ENCODE peak calls at places on chromosome 13, in eight cellular contexts. L is kidney epithelial cell, F is HFF-Myc, S is choroid plexus epithelial cell, Y is left ventricle myocardium inferior, B is astrocyte of the cerebellum, T is cardiac muscle cell, J is fibroblast of lung. K is an unnamed sample.

GRCh38 chr13:43804461-43805070 is 17.8 kb upstream of the ENOX1 start:
- DNase-seq in Y (no peak), S (peak), F (no peak), T (peak), B (peak), J (peak), L (no peak), K (no peak)

GRCh38 chr13:53151692-53152421 is 123.2 kb downstream of the OLFM4 start:
- DNase-seq in B (no peak), J (peak), T (peak), F (no peak), S (peak), L (peak), Y (no peak), K (no peak)

GRCh38 chr13:99805361-99805760 is 166.2 kb downstream of the ZIC5 start:
- DNase-seq in L (no peak), B (no peak), Y (no peak), S (no peak), J (no peak), T (no peak), F (no peak), K (no peak)

GRCh38 chr13:110415669-110416068 is 108.6 kb downstream of the COL4A2 start:
- DNase-seq in T (no peak), S (no peak), L (no peak), F (no peak), J (no peak), B (no peak), Y (no peak), K (no peak)

GRCh38 chr13:74144269-74144668 is 10.1 kb upstream of the KLF12 start:
- DNase-seq in B (no peak), Y (no peak), T (no peak), J (no peak), F (no peak), L (no peak), S (no peak), K (no peak)

GRCh38 chr13:34941436-34941834 is 635 bp upstream of the NBEA start:
- DNase-seq in L (no peak), J (no peak), S (no peak), B (no peak), T (no peak), F (no peak), Y (no peak), K (no peak)

GRCh38 chr13:99398071-99398470 is 90.9 kb upstream of the GPR183 start:
- DNase-seq in L (no peak), T (no peak), B (no peak), F (no peak), Y (no peak), S (no peak), J (no peak), K (no peak)

GRCh38 chr13:21625366-21625765 is 21.4 kb upstream of the MICU2 start:
- DNase-seq in F (no peak), Y (no peak), L (no peak), B (no peak), J (peak), S (peak), T (peak), K (no peak)

GRCh38 chr13:86445584-86446140 is 646.4 kb upstream of the SLITRK6 start:
- DNase-seq in J (peak), Y (no peak), F (no peak), B (peak), T (no peak), S (peak), L (no peak), K (no peak)

GRCh38 chr13:36919206-36919832 is 719 bp downstream of the SMAD9 start:
- DNase-seq in B (peak), J (peak), L (no peak), Y (peak), T (peak), F (no peak), S (peak), K (no peak)

GRCh38 chr13:110322126-110322827 is 15.2 kb downstream of the COL4A2 start:
- DNase-seq in S (no peak), Y (no peak), F (no peak), B (no peak), L (no peak), T (no peak), J (no peak), K (no peak)

GRCh38 chr13:86591862-86592261 is 792.6 kb upstream of the SLITRK6 start:
- DNase-seq in L (no peak), B (no peak), T (peak), Y (no peak), J (peak), S (peak), F (no peak), K (no peak)

GRCh38 chr13:40682449-40683240 is 16.2 kb upstream of the FOXO1 start:
- DNase-seq in F (no peak), B (no peak), T (peak), L (no peak), S (peak), J (peak), Y (no peak), K (no peak)

GRCh38 chr13:55714120-55714519 is 1426.6 kb upstream of the PRR20A start:
- DNase-seq in J (no peak), F (no peak), L (no peak), Y (no peak), B (no peak), T (no peak), S (no peak), K (no peak)

GRCh38 chr13:90447034-90447734 is 900.3 kb upstream of the MIR17HG start:
- DNase-seq in T (no peak), B (no peak), J (no peak), F (no peak), L (no peak), Y (no peak), S (no peak), K (no peak)

GRCh38 chr13:57627663-57628062 is 3.9 kb upstream of the PCDH17 start:
- DNase-seq in S (peak), B (no peak), T (peak), J (peak), F (no peak), L (no peak), Y (no peak), K (no peak)

GRCh38 chr13:107715496-107715895 is 499.8 kb downstream of the LIG4 start:
- DNase-seq in S (no peak), T (no peak), Y (no peak), J (no peak), F (no peak), L (no peak), B (no peak), K (no peak)

GRCh38 chr13:93561553-93561952 is 334.9 kb downstream of the GPC6 start:
- DNase-seq in Y (no peak), T (no peak), B (no peak), S (no peak), J (no peak), L (no peak), F (no peak), K (no peak)

GRCh38 chr13:27822258-27822872 is 30.1 kb downstream of the GSX1 start:
- DNase-seq in B (no peak), Y (no peak), F (no peak), L (no peak), J (no peak), S (peak), T (no peak), K (no peak)

DNA sequence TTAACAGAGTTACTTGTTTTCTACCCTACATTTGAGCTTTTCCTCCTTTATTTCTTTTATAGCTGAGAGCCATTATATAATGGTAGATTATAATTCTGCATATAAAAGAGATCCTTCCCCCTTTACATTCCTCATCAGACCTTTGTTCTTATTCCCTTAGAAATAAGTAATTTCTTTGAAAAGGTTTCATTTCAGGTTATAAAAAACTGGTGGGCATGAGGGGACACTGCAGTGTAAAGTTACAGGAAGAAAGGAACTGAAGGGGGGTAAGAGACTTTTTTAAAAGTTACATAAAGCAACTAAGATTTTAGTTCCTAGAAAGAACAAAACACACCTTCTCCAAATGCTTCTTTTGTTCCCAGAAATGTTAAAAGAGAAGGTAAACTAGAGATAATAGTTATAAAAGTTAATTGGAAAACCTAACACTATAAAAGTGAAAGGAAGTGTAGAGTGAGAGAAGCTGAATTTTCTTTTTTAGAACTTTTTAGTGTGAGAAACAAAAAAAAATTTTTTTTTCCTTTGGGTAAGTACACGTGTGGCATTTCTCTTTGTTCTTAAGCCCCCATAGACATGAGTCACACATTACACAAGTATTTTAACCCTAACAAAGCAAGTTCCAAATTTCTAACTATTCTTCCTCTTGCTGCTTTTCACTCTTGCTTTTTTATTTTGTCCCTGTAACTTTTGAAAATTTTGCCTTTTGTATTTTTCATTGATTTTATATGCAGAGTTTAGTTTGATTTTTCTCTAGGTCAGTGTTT is 106.4 kb upstream of the MLNR start:
- DNase-seq in T (peak), J (peak), L (peak), B (peak), F (no peak), Y (no peak), S (peak), K (peak)
- H3K4me3 ChIP-seq in T (no peak), J (no peak), L (peak), B (peak), F (peak), Y (no peak), S (peak), K (no peak)

DNA sequence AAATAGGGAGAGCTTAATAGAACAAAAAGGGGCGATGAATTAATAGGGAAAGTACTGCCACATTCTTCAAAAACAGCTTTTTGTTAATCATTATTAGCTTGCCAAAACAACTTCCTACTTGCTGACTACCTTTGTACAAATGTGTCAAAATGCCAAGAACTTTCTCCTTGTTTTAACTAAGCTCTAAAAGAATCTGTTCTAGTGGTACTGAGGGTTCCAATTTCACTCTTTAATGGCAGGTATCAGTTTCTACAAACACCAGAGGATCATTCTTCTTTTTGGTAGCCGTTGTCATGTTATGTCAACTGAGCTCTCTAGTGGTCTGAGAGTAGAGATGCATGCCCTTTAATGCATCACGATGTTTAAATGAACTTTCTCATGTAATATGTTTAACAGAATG is 29.4 kb upstream of the FBXL3 start:
- DNase-seq in B (no peak), F (no peak), S (peak), J (no peak), Y (no peak), L (peak), T (no peak), K (no peak)
- TF ChIP-seq CTCF in B (no peak), F (no peak), S (no peak), J (no peak), Y (no peak), L (no peak), T (no peak), K (no peak)

GRCh38 chr13:113732961-113733950 is 25.8 kb upstream of the TMEM255B start:
- DNase-seq in B (no peak), S (no peak), T (no peak), Y (no peak), F (no peak), L (no peak), J (no peak), K (no peak)
- H3K4me3 ChIP-seq in B (no peak), S (no peak), T (no peak), Y (no peak), F (no peak), L (no peak), J (no peak), K (no peak)

DNA sequence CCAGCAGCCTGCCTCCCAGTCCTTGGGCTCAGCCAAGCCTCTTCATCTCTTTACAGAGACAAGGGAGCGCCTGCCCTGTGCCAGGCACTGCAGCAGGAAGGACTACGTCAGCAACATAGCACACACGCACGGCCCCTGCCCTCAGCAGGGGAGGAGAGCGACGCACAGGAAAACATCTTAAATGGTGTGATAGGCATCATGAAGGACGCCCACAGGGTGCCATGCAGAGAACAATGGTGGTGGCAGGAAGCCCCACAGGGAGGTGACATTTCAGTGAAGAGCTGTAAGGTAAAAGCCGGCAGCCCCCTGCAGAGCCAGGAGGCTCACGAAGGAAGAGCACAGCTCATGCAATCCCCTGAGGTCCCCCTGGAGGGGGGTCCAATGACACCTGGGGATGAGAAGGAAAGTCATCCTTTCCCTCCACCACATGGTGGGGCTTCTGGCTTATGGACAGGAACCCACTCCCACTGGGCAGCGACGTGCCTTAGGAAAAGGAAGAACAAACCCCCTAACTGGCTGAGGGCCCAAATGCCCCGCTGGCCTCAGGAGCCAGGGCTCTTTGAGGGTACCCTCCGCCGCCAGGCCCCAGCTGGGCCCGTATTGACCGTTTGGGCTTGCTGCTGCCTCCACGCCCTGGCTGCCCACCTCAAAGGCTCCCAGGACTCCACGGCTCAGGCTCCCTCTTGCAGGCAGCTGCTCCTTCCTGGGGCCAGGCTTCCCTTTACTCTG is 37.3 kb upstream of the C13orf42 start:
- DNase-seq in Y (no peak), B (no peak), J (no peak), L (no peak), S (no peak), T (peak), F (no peak), K (no peak)
- TF ChIP-seq CTCF in Y (no peak), B (no peak), J (no peak), L (no peak), S (no peak), T (no peak), F (no peak), K (no peak)

GRCh38 chr13:22927008-22927393 is 253.8 kb upstream of the SGCG start:
- DNase-seq in L (no peak), F (no peak), S (no peak), T (no peak), Y (no peak), B (no peak), J (no peak), K (no peak)
- H3K4me3 ChIP-seq in L (peak), F (no peak), S (no peak), T (no peak), Y (peak), B (peak), J (no peak), K (no peak)

DNA sequence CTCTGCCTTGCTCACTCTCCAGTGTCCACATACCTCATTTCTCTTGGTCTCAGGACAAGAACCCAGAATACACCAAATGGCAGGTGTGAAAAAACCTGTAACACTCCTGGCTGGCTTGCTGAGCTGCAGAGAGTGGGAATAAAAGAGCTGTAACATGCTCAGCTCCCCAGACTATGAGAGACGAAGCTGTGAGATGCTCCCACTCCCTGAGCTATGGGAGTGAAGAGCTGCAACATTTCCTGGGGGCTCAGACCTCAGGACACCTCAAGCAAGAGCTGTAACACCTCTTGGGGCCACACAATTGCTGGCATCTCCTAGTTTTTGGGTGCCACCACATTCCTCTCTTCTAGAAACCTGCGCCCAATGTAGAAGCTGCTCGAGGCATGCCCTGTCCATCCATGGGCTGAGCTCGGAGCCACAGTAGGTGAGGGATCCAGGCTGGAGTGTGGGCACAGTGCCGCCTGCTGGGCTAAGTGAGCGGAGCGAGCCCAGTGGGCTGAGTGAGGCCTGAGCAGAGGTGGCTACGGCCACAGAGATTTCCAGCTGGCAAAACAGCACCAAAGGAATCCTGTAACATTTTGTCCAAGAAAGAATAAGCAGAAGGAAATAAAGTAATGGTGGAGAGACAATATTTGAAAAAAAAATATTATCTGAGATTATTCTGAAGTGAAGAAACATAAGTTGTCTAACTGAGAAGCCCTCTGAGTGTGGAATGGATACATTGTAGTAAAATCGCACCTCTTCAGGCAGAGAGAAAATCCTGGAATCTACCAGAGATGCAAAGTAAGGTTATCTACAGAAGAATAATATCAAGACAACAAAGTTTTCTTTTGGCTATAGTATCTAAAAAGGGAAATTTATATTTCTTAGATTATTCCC is 186.2 kb upstream of the PCDH9 start:
- DNase-seq in Y (no peak), L (no peak), J (peak), B (no peak), S (peak), F (no peak), T (peak), K (no peak)
- TF ChIP-seq CTCF in Y (peak), L (peak), J (peak), B (peak), S (peak), F (peak), T (peak), K (peak)

DNA sequence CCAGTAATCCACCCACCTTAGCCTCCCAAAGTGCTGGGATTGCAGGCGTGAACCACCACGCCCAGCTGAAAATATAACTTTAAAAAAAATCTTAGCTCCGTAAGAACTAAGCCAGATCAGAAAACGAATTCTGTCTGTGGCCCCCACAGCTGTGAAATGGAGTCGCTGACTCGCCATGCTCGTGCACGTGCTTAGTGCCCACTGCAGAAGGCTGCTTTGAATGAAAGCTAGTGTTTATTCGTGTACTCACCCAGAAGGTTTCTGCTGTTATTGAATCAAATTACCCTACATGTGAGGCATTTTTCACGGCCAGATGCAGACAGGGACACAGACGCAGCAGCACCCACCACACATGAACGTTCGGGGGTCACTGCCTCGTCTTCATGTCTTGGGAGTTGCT is 61.7 kb upstream of the F7 start:
- DNase-seq in F (no peak), J (no peak), T (no peak), Y (no peak), S (no peak), L (no peak), B (no peak), K (no peak)
- H3K4me3 ChIP-seq in F (no peak), J (no peak), T (no peak), Y (no peak), S (no peak), L (no peak), B (no peak), K (no peak)

GRCh38 chr13:26253262-26253786 is 605 bp upstream of the CDK8 start:
- DNase-seq in Y (no peak), B (no peak), S (no peak), J (no peak), T (no peak), L (no peak), F (no peak), K (no peak)

GRCh38 chr13:26253787-26254582 is at the start of gene CDK8:
- DNase-seq in T (peak), J (peak), Y (peak), B (peak), L (peak), F (peak), S (peak), K (peak)

GRCh38 chr13:26254583-26255102 is 714 bp downstream of the CDK8 start:
- DNase-seq in S (peak), J (peak), F (no peak), T (peak), L (no peak), B (no peak), Y (peak), K (no peak)

GRCh38 chr13:26257049-26257448 is 3.1 kb downstream of the CDK8 start:
- DNase-seq in J (no peak), B (no peak), L (no peak), F (no peak), Y (no peak), T (no peak), S (no peak), K (no peak)

DNA sequence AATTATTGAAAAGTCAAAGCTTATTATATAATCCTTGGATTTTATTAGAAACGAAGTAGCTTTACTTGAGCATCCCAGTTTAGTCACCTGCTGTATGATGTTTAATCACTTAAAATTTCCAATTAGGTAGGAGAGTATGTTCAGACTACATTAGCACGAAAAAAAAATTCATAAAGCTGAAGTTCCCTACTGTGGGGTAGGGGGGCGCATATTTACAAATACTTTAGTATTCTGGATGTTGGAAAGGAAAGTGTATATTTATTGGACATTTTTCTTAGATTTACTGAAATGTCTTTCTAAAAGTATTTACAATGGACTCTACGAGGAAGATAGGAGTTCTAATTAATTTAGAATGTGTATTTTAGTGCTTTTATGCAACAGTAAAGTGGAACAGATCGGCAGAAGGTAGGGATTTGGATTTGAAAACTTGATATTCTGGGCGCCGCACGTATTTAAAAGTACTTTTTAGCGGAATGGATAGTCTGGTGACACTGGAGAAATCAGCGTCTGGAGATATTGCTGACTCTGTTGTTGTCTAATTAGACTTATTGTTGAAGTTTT is 1.9 kb downstream of the CDK8 start:
- DNase-seq in L (no peak), T (peak), J (peak), B (no peak), F (no peak), S (peak), Y (no peak), K (no peak)
- TF ChIP-seq CTCF in L (peak), T (peak), J (peak), B (peak), F (peak), S (no peak), Y (peak), K (peak)

GRCh38 chr13:79485014-79485441 is 4.1 kb downstream of the NDFIP2 start:
- DNase-seq in S (peak), T (peak), L (peak), J (peak), Y (no peak), B (peak), F (peak), K (peak)
- H3K4me3 ChIP-seq in S (no peak), T (no peak), L (no peak), J (no peak), Y (no peak), B (no peak), F (no peak), K (no peak)

K was measured in AG09309.